ENCODE peak calls at places on chromosome 11, in four cellular contexts. F is hypothalamus, W is HCT116, T is MCF 10A. K is an unnamed sample.

GRCh38 chr11:123055132-123055924 is 6.6 kb downstream of the HSPA8 start:
- DNase-seq in F (no peak), W (no peak), T (peak), K (no peak)

GRCh38 chr11:120613264-120614226 is 102.0 kb downstream of the GRIK4 start:
- DNase-seq in F (no peak), W (no peak), T (no peak), K (no peak)

GRCh38 chr11:1511937-1512496 is 25.4 kb upstream of the MOB2 start:
- DNase-seq in F (no peak), W (no peak), T (no peak), K (no peak)

GRCh38 chr11:104946907-104947306 is 21.5 kb downstream of the CASP4 start:
- DNase-seq in F (no peak), W (peak), T (peak), K (no peak)

GRCh38 chr11:65132238-65132987 is 1.9 kb downstream of the SYVN1 start:
- DNase-seq in F (no peak), W (no peak), T (no peak), K (no peak)

GRCh38 chr11:10606536-10607208 is 38.2 kb upstream of the LYVE1 start:
- DNase-seq in F (no peak), W (no peak), T (peak), K (no peak)

GRCh38 chr11:132126973-132127900 is 756.8 kb downstream of the NTM start:
- DNase-seq in F (peak), W (no peak), T (peak), K (peak)

GRCh38 chr11:120562806-120563425 is 51.4 kb downstream of the GRIK4 start:
- DNase-seq in F (peak), W (no peak), T (no peak), K (no peak)

GRCh38 chr11:69774354-69775162 is 583 bp downstream of the FGF4 start:
- DNase-seq in F (no peak), W (no peak), T (no peak), K (no peak)

GRCh38 chr11:6523253-6523652 is 26.2 kb downstream of the DNHD1 start:
- DNase-seq in F (no peak), W (peak), T (no peak), K (no peak)

GRCh38 chr11:112470355-112470754 is 209.7 kb upstream of the PLET1 start:
- DNase-seq in F (no peak), W (no peak), T (peak), K (no peak)

GRCh38 chr11:92070026-92070889 is 154.4 kb upstream of the FAT3 start:
- DNase-seq in F (no peak), W (no peak), T (no peak), K (no peak)

GRCh38 chr11:60511393-60511792 is 3.8 kb upstream of the MS4A13 start:
- DNase-seq in F (no peak), W (no peak), T (no peak), K (no peak)

GRCh38 chr11:134572741-134573675 is 161.0 kb upstream of the B3GAT1 start:
- DNase-seq in F (no peak), W (no peak), T (no peak), K (no peak)

GRCh38 chr11:101907826-101908225 is 7.0 kb upstream of the CEP126 start:
- DNase-seq in F (no peak), W (no peak), T (no peak), K (no peak)

GRCh38 chr11:82906236-82906635 is 4.7 kb downstream of the DDIAS start:
- DNase-seq in F (no peak), W (peak), T (peak), K (no peak)

GRCh38 chr11:65884716-65885092 is 3.6 kb downstream of the FIBP start:
- DNase-seq in F (peak), W (no peak), T (peak), K (peak)

GRCh38 chr11:69297926-69298777 is 4.2 kb downstream of the MYEOV start:
- DNase-seq in F (peak), W (peak), T (peak), K (peak)

GRCh38 chr11:90120191-90120590 is 14.3 kb upstream of the NAALAD2 start:
- DNase-seq in F (no peak), W (no peak), T (no peak), K (no peak)

GRCh38 chr11:57083641-57084385 is 95.1 kb downstream of the OR5AK2 start:
- DNase-seq in F (no peak), W (no peak), T (no peak), K (no peak)

GRCh38 chr11:816433-816779 is 2.3 kb upstream of the PNPLA2 start:
- DNase-seq in F (no peak), W (no peak), T (no peak), K (no peak)

GRCh38 chr11:35553021-35553420 is 27.6 kb upstream of the PAMR1 start:
- DNase-seq in F (no peak), W (no peak), T (no peak), K (no peak)

GRCh38 chr11:116690623-116691022 is 82.2 kb downstream of the BUD13 start:
- DNase-seq in F (no peak), W (no peak), T (no peak), K (no peak)

GRCh38 chr11:112518371-112518770 is 257.7 kb upstream of the PLET1 start:
- DNase-seq in F (no peak), W (no peak), T (no peak), K (no peak)

GRCh38 chr11:111983187-111983986 is 41.8 kb upstream of the DLAT start:
- DNase-seq in F (peak), W (no peak), T (no peak), K (peak)

GRCh38 chr11:63888170-63889086 is 28.5 kb downstream of the RCOR2 start:
- DNase-seq in F (no peak), W (no peak), T (peak), K (peak)

GRCh38 chr11:122440783-122441701 is 214.5 kb upstream of the UBASH3B start:
- DNase-seq in F (peak), W (no peak), T (no peak), K (peak)

GRCh38 chr11:74685905-74686304 is 45.3 kb downstream of the CHRDL2 start:
- DNase-seq in F (peak), W (no peak), T (no peak), K (peak)

GRCh38 chr11:77967121-77967520 is 27.3 kb downstream of the INTS4 start:
- DNase-seq in F (no peak), W (no peak), T (no peak), K (no peak)

GRCh38 chr11:93887111-93887510 is 36.7 kb upstream of the VSTM5 start:
- DNase-seq in F (no peak), W (no peak), T (no peak), K (no peak)